ENCODE peak calls at places on chromosomes 1 and 21, in six cellular contexts. U is fibroblast of pulmonary artery, J is fibroblast of lung, T is A673, B is AG09309, D is left ventricle myocardium inferior. N is an unnamed sample.

GRCh38 chr1:164240081-164240480 is 318.9 kb upstream of the PBX1 start:
- DNase-seq in U (peak; percentile 13), J (peak; percentile 9), T (no peak), B (no peak), D (no peak), N (no peak)

GRCh38 chr1:192805832-192806323 is 3.0 kb upstream of the RGS2 start:
- DNase-seq in U (peak; percentile 98), J (peak; percentile 90), T (peak; percentile 85), B (peak; percentile 92), D (no peak), N (peak; percentile 88)

GRCh38 chr21:32994305-32994704 is 31.4 kb upstream of the OLIG2 start:
- DNase-seq in U (peak; percentile 50), J (peak; percentile 39), T (peak; percentile 4), B (no peak), D (no peak), N (peak; percentile 1)

GRCh38 chr1:161258439-161259386 is at the start of gene PCP4L1:
- DNase-seq in U (peak; percentile 58), J (peak; percentile 52), T (peak; percentile 68), B (no peak), D (peak; percentile 20), N (peak; percentile 13)

GRCh38 chr1:177547200-177547599 is 376.4 kb downstream of the BRINP2 start:
- DNase-seq in U (no peak), J (no peak), T (no peak), B (no peak), D (no peak), N (no peak)

GRCh38 chr1:163066168-163066567 is 3.0 kb upstream of the RGS4 start:
- DNase-seq in U (no peak), J (no peak), T (no peak), B (no peak), D (no peak), N (no peak)

GRCh38 chr1:226060976-226061792 is 1.3 kb upstream of the H3-3A start:
- DNase-seq in U (no peak), J (peak; percentile 38), T (peak; percentile 11), B (no peak), D (no peak), N (no peak)

GRCh38 chr1:159869173-159869572 is 6.7 kb upstream of the VSIG8 start:
- DNase-seq in U (no peak), J (peak; percentile 40), T (no peak), B (no peak), D (no peak), N (no peak)

GRCh38 chr1:203290261-203291089 is 14.8 kb upstream of the BTG2 start:
- DNase-seq in U (peak; percentile 81), J (peak; percentile 81), T (peak; percentile 78), B (no peak), D (peak; percentile 94), N (peak; percentile 27)

GRCh38 chr1:207818971-207819451 is 67.2 kb downstream of the CD46 start:
- DNase-seq in U (peak; percentile 74), J (peak; percentile 63), T (no peak), B (no peak), D (no peak), N (no peak)

GRCh38 chr1:42952353-42953001 is 6.2 kb downstream of the SLC2A1 start:
- DNase-seq in U (no peak), J (no peak), T (no peak), B (no peak), D (no peak), N (no peak)

GRCh38 chr1:44621841-44622286 is 52.4 kb downstream of the TMEM53 start:
- DNase-seq in U (no peak), J (peak; percentile 59), T (no peak), B (no peak), D (no peak), N (no peak)

GRCh38 chr1:22832414-22832786 is 121.8 kb downstream of the EPHB2 start:
- DNase-seq in U (peak; percentile 31), J (peak; percentile 57), T (no peak), B (peak; percentile 14), D (no peak), N (no peak)

GRCh38 chr1:234737915-234738314 is 127.9 kb upstream of the IRF2BP2 start:
- DNase-seq in U (no peak), J (no peak), T (peak; percentile 28), B (no peak), D (no peak), N (no peak)

GRCh38 chr1:183148599-183148998 is 37.5 kb upstream of the LAMC2 start:
- DNase-seq in U (peak; percentile 39), J (peak; percentile 52), T (no peak), B (no peak), D (no peak), N (peak; percentile 8)

GRCh38 chr1:5554111-5554510 is 438.1 kb downstream of the NPHP4 start:
- DNase-seq in U (no peak), J (no peak), T (no peak), B (no peak), D (no peak), N (no peak)

GRCh38 chr1:218294531-218294930 is 9.4 kb downstream of the RRP15 start:
- DNase-seq in U (no peak), J (no peak), T (no peak), B (no peak), D (no peak), N (no peak)

GRCh38 chr1:80457409-80457808 is 1343.3 kb upstream of the ADGRL2 start:
- DNase-seq in U (peak; percentile 33), J (no peak), T (no peak), B (no peak), D (no peak), N (no peak)

GRCh38 chr1:37817481-37817880 is 9.5 kb upstream of the YRDC start:
- DNase-seq in U (peak; percentile 26), J (peak; percentile 44), T (peak; percentile 20), B (no peak), D (peak; percentile 33), N (no peak)

GRCh38 chr1:36023098-36023769 is 60.7 kb upstream of the TEKT2 start:
- DNase-seq in U (no peak), J (peak; percentile 64), T (no peak), B (no peak), D (no peak), N (no peak)

GRCh38 chr1:22570140-22570909 is 7.0 kb downstream of the EPHA8 start:
- DNase-seq in U (no peak), J (no peak), T (no peak), B (no peak), D (no peak), N (no peak)

GRCh38 chr1:184387069-184387870 is 441 bp downstream of the C1orf21 start:
- DNase-seq in U (peak; percentile 36), J (no peak), T (peak; percentile 63), B (no peak), D (peak; percentile 42), N (no peak)

GRCh38 chr1:8342325-8342724 is 24.4 kb downstream of the SLC45A1 start:
- DNase-seq in U (no peak), J (peak; percentile 82), T (no peak), B (no peak), D (no peak), N (no peak)
- TF ChIP-seq CTCF in U (no peak), J (peak; percentile 38), T (no peak), B (no peak), D (no peak), N (no peak)

GRCh38 chr21:45405271-45405818 is 380 bp downstream of the COL18A1 start:
- DNase-seq in U (peak; percentile 52), J (no peak), T (no peak), B (no peak), D (peak; percentile 73), N (no peak)

GRCh38 chr21:45404726-45405270 is at the start of gene COL18A1:
- DNase-seq in U (peak; percentile 56), J (peak; percentile 56), T (peak; percentile 43), B (no peak), D (peak; percentile 78), N (no peak)

GRCh38 chr21:45403133-45403824 is 1.7 kb upstream of the COL18A1 start:
- DNase-seq in U (no peak), J (no peak), T (no peak), B (no peak), D (peak; percentile 10), N (no peak)

GRCh38 chr21:45401916-45402900 is 2.8 kb upstream of the COL18A1 start:
- DNase-seq in U (peak; percentile 35), J (no peak), T (no peak), B (no peak), D (peak; percentile 12), N (no peak)

DNA sequence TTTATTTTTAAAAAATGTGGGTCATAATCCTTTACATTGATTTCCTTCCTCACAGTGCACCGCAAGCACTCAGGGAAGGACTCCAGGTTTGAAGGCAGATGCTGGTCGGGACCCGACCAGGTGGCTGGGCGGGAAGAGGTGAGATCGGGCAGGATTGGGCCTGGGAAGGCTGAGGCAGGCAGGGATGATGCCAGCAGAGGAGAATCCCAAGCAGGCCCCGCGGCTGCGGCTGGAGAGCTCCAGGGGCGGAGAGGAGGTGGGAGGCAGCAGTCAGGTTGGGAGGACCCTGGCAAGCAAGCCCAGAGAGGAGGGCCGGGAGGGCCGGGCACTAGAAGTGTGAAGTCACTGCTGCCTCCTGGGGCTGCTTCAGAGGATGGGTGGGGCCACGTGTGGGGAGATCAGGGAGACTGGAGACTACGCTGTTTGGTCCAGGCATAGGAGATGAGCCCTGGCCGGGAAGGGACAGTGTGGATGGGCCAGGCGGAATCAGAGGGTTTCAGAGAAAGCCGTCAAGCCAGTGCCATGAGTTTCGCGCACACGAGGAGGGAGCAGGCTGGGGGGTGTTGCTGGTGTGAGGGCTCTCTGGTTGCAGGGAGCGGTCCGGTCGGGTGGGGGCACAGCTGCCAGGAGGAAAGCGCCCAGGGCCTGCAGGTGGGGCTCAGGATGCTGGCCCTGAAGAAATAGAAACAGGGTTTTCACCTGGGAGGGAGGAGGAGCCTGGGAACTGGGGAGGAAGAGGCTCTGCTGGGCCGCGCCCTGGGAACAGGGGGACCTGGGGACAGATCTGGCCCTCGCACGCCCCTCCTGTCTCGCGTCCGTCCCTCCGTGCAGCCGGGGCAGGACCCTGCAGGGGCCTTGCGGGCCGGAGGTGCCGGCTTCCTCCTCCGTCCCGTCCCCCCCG is 890 bp upstream of the COL18A1 start:
- DNase-seq in U (peak; percentile 65), J (peak; percentile 67), T (peak; percentile 17), B (no peak), D (peak; percentile 69), N (no peak)
- H3K4me3 ChIP-seq in U (peak overlapping the region; percentile 45), J (peak overlapping the region; percentile 20), T (peak overlapping the region; percentile 38), B (peak overlapping the region; percentile 15), D (peak overlapping the region; percentile 83), N (peak overlapping the region; percentile 43)

DNA sequence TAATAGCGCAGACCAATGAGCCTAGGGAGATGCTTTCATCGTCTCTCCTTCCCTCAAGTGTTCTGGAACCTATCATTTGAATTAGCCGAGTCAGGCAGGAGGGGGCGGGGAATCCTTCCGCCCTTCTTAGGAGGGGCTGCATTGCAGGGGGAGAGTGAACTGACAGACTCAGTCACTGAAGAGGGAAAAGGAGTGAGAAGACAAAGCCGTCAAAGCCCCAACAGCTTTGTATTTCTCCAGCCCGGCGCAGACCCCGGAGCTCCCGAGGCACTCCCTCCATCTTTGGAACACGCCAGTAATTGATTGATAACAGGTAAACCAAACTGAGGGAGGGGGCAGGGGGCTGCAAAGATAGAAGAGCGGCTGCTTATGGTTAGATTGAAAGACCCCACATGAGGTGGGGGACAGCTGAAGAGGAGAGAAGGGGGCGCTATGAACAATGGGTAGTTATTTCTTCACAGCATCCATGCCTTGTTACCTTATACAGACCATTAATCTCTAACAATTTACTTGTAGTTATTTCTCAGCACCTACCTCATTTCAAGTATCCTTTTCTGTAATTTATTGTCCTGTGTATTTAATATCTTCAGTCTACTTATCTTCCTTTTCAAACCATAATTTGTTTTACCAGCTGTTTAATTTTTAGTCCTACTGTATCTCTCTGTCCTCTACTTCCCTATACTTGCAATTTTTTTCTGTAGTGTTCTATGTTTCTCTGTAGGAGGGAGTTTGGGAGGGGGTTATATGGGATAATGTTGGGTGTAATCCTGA is at the start of gene MLLT11:
- DNase-seq in U (peak; percentile 60), J (peak; percentile 58), T (peak; percentile 96), B (no peak), D (peak; percentile 35), N (no peak)
- TF ChIP-seq CTCF in U (no peak), J (no peak), T (no peak), B (no peak), D (no peak), N (no peak)

GRCh38 chr1:6603851-6604558 is 1.3 kb upstream of the KLHL21 start:
- DNase-seq in U (peak; percentile 91), J (peak; percentile 83), T (peak; percentile 22), B (no peak), D (peak; percentile 81), N (peak; percentile 50)
- H3K4me3 ChIP-seq in U (peak overlapping the region; percentile 53), J (peak overlapping the region; percentile 54), T (peak overlapping the region; percentile 89), B (peak overlapping the region; percentile 27), D (peak overlapping the region; percentile 97), N (peak overlapping the region; percentile 89)